ENCODE peak calls at places on chromosomes 7 and 10, in five cellular contexts. A is right atrium auricular region; O is astrocyte; N is CD4-positive, alpha-beta T cell; L is CD8-positive, alpha-beta T cell. W is an unnamed sample.

GRCh38 chr7:140898794-140899548 is 25.8 kb downstream of the BRAF start:
- DNase-seq in A (no peak), O (peak), N (no peak), L (no peak), W (peak)

GRCh38 chr10:7956508-7956907 is 98.0 kb upstream of the GATA3 start:
- DNase-seq in A (no peak), O (peak), N (no peak), L (no peak), W (peak)

GRCh38 chr7:39085590-39086049 is 107.9 kb downstream of the POU6F2 start:
- DNase-seq in A (no peak), O (peak), N (no peak), L (no peak), W (no peak)

GRCh38 chr7:99429756-99430155 is 8.8 kb downstream of the PTCD1 start:
- DNase-seq in A (no peak), O (no peak), N (no peak), L (no peak), W (no peak)

GRCh38 chr10:17781856-17782255 is 27.3 kb upstream of the MRC1 start:
- DNase-seq in A (no peak), O (no peak), N (no peak), L (no peak), W (no peak)

GRCh38 chr10:15311249-15311884 is 59.7 kb downstream of the FAM171A1 start:
- DNase-seq in A (no peak), O (no peak), N (no peak), L (no peak), W (no peak)

GRCh38 chr10:72954596-72955569 is at the start of gene PLA2G12B:
- DNase-seq in A (no peak), O (no peak), N (no peak), L (no peak), W (no peak)

GRCh38 chr10:105973252-105973877 is 1191.1 kb downstream of the SORCS1 start:
- DNase-seq in A (no peak), O (no peak), N (no peak), L (no peak), W (no peak)

GRCh38 chr10:89555688-89556445 is 20.5 kb upstream of the SLC16A12 start:
- DNase-seq in A (no peak), O (no peak), N (no peak), L (no peak), W (peak)

GRCh38 chr10:62426086-62426485 is 51.9 kb downstream of the ZNF365 start:
- DNase-seq in A (no peak), O (peak), N (no peak), L (no peak), W (peak)

GRCh38 chr10:71998840-71999194 is 34.6 kb downstream of the CHST3 start:
- DNase-seq in A (peak), O (peak), N (no peak), L (no peak), W (peak)

GRCh38 chr7:157690833-157691382 is 354.1 kb downstream of the DNAJB6 start:
- DNase-seq in A (peak), O (peak), N (no peak), L (no peak), W (no peak)

GRCh38 chr10:84198206-84198915 is 4.0 kb downstream of the CDHR1 start:
- DNase-seq in A (no peak), O (no peak), N (no peak), L (no peak), W (no peak)

GRCh38 chr10:66234872-66235271 is 691.0 kb upstream of the LRRTM3 start:
- DNase-seq in A (no peak), O (no peak), N (no peak), L (no peak), W (no peak)

GRCh38 chr7:29116801-29117200 is 29.5 kb downstream of the CPVL start:
- DNase-seq in A (no peak), O (no peak), N (no peak), L (no peak), W (no peak)

GRCh38 chr10:28445511-28445910 is 87.4 kb upstream of the WAC start:
- DNase-seq in A (no peak), O (no peak), N (no peak), L (no peak), W (no peak)

GRCh38 chr7:2688409-2689342 is 674 bp downstream of the AMZ1 start:
- DNase-seq in A (no peak), O (no peak), N (no peak), L (no peak), W (peak)

GRCh38 chr10:22927661-22928403 is at the start of gene ARMC3:
- DNase-seq in A (peak), O (peak), N (peak), L (peak), W (no peak)

GRCh38 chr7:91557789-91558396 is 293.7 kb downstream of the FZD1 start:
- DNase-seq in A (no peak), O (peak), N (no peak), L (no peak), W (peak)

GRCh38 chr7:112272921-112273561 is 66.5 kb downstream of the ZNF277 start:
- DNase-seq in A (no peak), O (no peak), N (no peak), L (no peak), W (no peak)

GRCh38 chr10:10755490-10755889 is 262.2 kb upstream of the CELF2 start:
- DNase-seq in A (no peak), O (no peak), N (no peak), L (no peak), W (no peak)

GRCh38 chr7:144584741-144585140 is 181.2 kb upstream of the NOBOX start:
- DNase-seq in A (no peak), O (no peak), N (no peak), L (no peak), W (no peak)

GRCh38 chr7:27576360-27576944 is 86.2 kb downstream of the HIBADH start:
- DNase-seq in A (no peak), O (no peak), N (no peak), L (no peak), W (peak)

GRCh38 chr7:41029072-41029492 is 673.8 kb downstream of the INHBA start:
- DNase-seq in A (no peak), O (peak), N (no peak), L (no peak), W (peak)

GRCh38 chr7:19930851-19931250 is 157.4 kb upstream of the TMEM196 start:
- DNase-seq in A (no peak), O (no peak), N (no peak), L (no peak), W (no peak)

GRCh38 chr7:88546808-88547207 is 212.7 kb upstream of the ZNF804B start:
- DNase-seq in A (no peak), O (no peak), N (no peak), L (no peak), W (no peak)

GRCh38 chr10:124827474-124827873 is 25.9 kb downstream of the ABRAXAS2 start:
- DNase-seq in A (no peak), O (no peak), N (no peak), L (no peak), W (peak)

GRCh38 chr7:17546206-17546998 is 247.9 kb downstream of the AHR start:
- DNase-seq in A (no peak), O (peak), N (no peak), L (no peak), W (peak)

GRCh38 chr10:49783645-49784044 is 21.5 kb upstream of the OGDHL start:
- DNase-seq in A (no peak), O (no peak), N (no peak), L (no peak), W (no peak)

DNA sequence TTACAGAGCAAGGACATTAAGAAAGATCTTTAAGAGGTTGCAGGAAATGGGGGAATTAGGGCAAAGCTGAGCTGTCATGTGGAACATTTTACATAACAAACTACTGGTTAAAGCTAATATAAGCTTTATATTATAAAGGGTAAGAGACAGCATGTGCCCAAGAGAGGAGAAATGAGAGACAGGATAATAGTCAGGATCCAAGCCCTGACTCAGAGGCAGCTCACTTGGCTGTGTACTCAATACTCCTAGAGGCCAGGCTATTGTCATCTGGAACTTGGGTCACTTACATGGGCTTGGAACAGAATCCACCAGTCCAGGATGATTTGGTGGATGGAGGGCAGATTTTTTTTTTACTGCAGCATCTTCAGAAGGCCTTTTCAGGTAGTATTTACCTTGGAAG is 418.6 kb upstream of the ZMIZ1 start:
- DNase-seq in A (no peak), O (no peak), N (no peak), L (no peak), W (no peak)
- TF ChIP-seq CTCF in A (no peak), O (no peak), N (no peak), L (no peak), W (no peak)

DNA sequence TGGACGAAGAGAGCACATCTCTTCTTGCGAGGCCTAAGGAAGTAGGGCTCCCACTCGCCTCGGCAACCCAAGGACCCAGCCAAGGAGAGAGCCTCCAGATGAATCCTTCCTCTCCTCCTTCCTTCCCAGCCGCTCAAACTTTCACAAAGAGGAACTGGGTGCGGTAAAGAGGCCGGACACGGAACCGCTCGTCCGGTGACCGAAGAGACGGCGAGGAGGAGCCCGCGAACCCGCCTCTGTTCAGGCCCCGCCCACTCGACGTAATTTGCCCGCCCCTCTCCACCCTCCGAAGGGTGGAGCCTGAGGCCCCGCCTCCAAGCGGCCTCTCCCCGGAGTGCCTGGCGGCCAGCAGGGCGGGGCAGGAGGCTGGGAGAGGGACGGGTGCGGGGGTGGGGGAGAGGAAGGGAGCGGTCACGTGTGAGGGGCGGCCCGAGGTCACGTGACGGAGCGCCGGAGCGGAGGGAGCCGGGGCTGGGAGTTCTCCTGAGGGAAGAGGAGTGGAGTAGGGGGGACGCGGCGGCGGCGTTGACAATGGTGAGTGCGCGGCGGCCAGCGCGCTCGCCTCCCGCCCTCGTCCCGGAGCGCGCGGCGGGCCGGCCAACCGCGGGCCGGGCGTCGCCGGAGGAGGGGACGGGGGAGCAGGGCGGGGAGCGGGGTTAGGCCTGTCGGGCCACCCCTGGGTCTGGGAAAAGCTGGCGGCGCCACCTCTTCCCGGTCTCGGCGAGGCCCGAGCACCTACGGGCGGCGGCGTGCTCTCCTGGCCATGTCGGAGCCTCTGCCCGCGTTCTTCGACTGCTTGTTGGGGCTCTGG is at the start of gene VPS26A:
- DNase-seq in A (peak), O (peak), N (peak), L (peak), W (peak)
- TF ChIP-seq CTCF in A (no peak), O (peak), N (peak), L (peak), W (peak)

GRCh38 chr7:151341357-151342101 is at the start of gene NUB1:
- DNase-seq in A (peak), O (peak), N (peak), L (peak), W (peak)
- TF ChIP-seq CTCF in A (no peak), O (no peak), N (no peak), L (no peak), W (peak)

GRCh38 chr10:33039167-33039566 is 81.1 kb upstream of the ITGB1 start:
- DNase-seq in A (no peak), O (no peak), N (no peak), L (no peak), W (no peak)
- TF ChIP-seq CTCF in A (no peak), O (no peak), N (no peak), L (no peak), W (no peak)

W was measured in HFFc6.